ENCODE peak calls at places on chromosomes 11 and 22, in eight cellular contexts. One of them, this sample, is unnamed.

GRCh38 chr22:27416553-27417427 is 384.8 kb downstream of the MN1 start:
- DNase-seq in fibroblast of the aortic adventitia: peak; percentile 92
- DNase-seq in foreskin fibroblast: peak; percentile 81
- DNase-seq in cardiac muscle cell: peak; percentile 10
- DNase-seq in HFF-Myc: peak; percentile 69
- DNase-seq in GDM1: no peak
- DNase-seq in lower lobe of right lung: no peak
- DNase-seq in GM04503: peak; percentile 59
- DNase-seq in this sample: no peak

GRCh38 chr22:38315801-38316339 is 1.4 kb downstream of the CSNK1E start:
- DNase-seq in fibroblast of the aortic adventitia: peak; percentile 32
- DNase-seq in foreskin fibroblast: no peak
- DNase-seq in cardiac muscle cell: no peak
- DNase-seq in HFF-Myc: no peak
- DNase-seq in GDM1: no peak
- DNase-seq in lower lobe of right lung: no peak
- DNase-seq in GM04503: no peak
- DNase-seq in this sample: no peak

GRCh38 chr22:45200862-45201511 is 37.3 kb downstream of the NUP50 start:
- DNase-seq in fibroblast of the aortic adventitia: peak; percentile 68
- DNase-seq in foreskin fibroblast: no peak
- DNase-seq in cardiac muscle cell: no peak
- DNase-seq in HFF-Myc: no peak
- DNase-seq in GDM1: no peak
- DNase-seq in lower lobe of right lung: peak; percentile 20
- DNase-seq in GM04503: no peak
- DNase-seq in this sample: peak; percentile 53

GRCh38 chr11:6328321-6328720 is 8.0 kb upstream of the CAVIN3 start:
- DNase-seq in fibroblast of the aortic adventitia: peak; percentile 85
- DNase-seq in foreskin fibroblast: no peak
- DNase-seq in cardiac muscle cell: no peak
- DNase-seq in HFF-Myc: no peak
- DNase-seq in GDM1: no peak
- DNase-seq in lower lobe of right lung: no peak
- DNase-seq in GM04503: no peak
- DNase-seq in this sample: no peak

GRCh38 chr11:121328213-121328966 is 35.8 kb downstream of the SC5D start:
- DNase-seq in fibroblast of the aortic adventitia: no peak
- DNase-seq in foreskin fibroblast: no peak
- DNase-seq in cardiac muscle cell: peak; percentile 18
- DNase-seq in HFF-Myc: no peak
- DNase-seq in GDM1: no peak
- DNase-seq in lower lobe of right lung: no peak
- DNase-seq in GM04503: no peak
- DNase-seq in this sample: no peak

GRCh38 chr11:45145421-45146071 is 893 bp upstream of the PRDM11 start:
- DNase-seq in fibroblast of the aortic adventitia: peak; percentile 36
- DNase-seq in foreskin fibroblast: peak; percentile 29
- DNase-seq in cardiac muscle cell: peak; percentile 45
- DNase-seq in HFF-Myc: no peak
- DNase-seq in GDM1: no peak
- DNase-seq in lower lobe of right lung: no peak
- DNase-seq in GM04503: no peak
- DNase-seq in this sample: peak; percentile 75

GRCh38 chr11:1007279-1007678 is 29.2 kb downstream of the MUC6 start:
- DNase-seq in fibroblast of the aortic adventitia: no peak
- DNase-seq in foreskin fibroblast: no peak
- DNase-seq in cardiac muscle cell: no peak
- DNase-seq in HFF-Myc: no peak
- DNase-seq in GDM1: no peak
- DNase-seq in lower lobe of right lung: no peak
- DNase-seq in GM04503: no peak
- DNase-seq in this sample: no peak

GRCh38 chr11:44619931-44620725 is 54.7 kb downstream of the CD82 start:
- DNase-seq in fibroblast of the aortic adventitia: no peak
- DNase-seq in foreskin fibroblast: no peak
- DNase-seq in cardiac muscle cell: no peak
- DNase-seq in HFF-Myc: no peak
- DNase-seq in GDM1: no peak
- DNase-seq in lower lobe of right lung: no peak
- DNase-seq in GM04503: no peak
- DNase-seq in this sample: peak; percentile 56

This sample was measured in sigmoid colon.